ENCODE peak calls at places on chromosomes 16 and 17, in eight cellular contexts. H, U, K, B, C, Y, R and Z are unnamed samples.

GRCh38 chr17:1089915-1090314 is 89.9 kb downstream of the ABR start:
- DNase-seq in H (peak; percentile 88), U (no peak), K (no peak), B (no peak), C (no peak), Y (no peak), R (no peak), Z (no peak)

GRCh38 chr17:38451840-38452529 is 23.7 kb downstream of the ARHGAP23 start:
- DNase-seq in H (no peak), U (no peak), K (peak; percentile 77), B (no peak), C (no peak), Y (peak; percentile 65), R (peak; percentile 94), Z (peak; percentile 46)

GRCh38 chr16:50570808-50571598 is 22.8 kb downstream of the NKD1 start:
- DNase-seq in H (peak; percentile 45), U (no peak), K (no peak), B (no peak), C (no peak), Y (no peak), R (no peak), Z (no peak)

GRCh38 chr17:30472238-30472890 is 4.8 kb upstream of the GOSR1 start:
- DNase-seq in H (no peak), U (no peak), K (no peak), B (no peak), C (no peak), Y (no peak), R (peak; percentile 9), Z (no peak)

GRCh38 chr16:23948949-23949392 is 113.2 kb downstream of the PRKCB start:
- DNase-seq in H (no peak), U (no peak), K (no peak), B (no peak), C (no peak), Y (no peak), R (no peak), Z (no peak)

GRCh38 chr16:47928008-47928407 is 227.8 kb downstream of the ABCC12 start:
- DNase-seq in H (no peak), U (peak; percentile 18), K (no peak), B (peak; percentile 32), C (no peak), Y (no peak), R (no peak), Z (no peak)

GRCh38 chr17:45688353-45688752 is 95.8 kb upstream of the CRHR1 start:
- DNase-seq in H (no peak), U (no peak), K (no peak), B (no peak), C (no peak), Y (no peak), R (no peak), Z (no peak)

GRCh38 chr16:79497951-79498350 is 102.6 kb downstream of the MAF start:
- DNase-seq in H (no peak), U (no peak), K (no peak), B (no peak), C (no peak), Y (no peak), R (no peak), Z (no peak)

GRCh38 chr17:71472809-71473789 is 647.7 kb upstream of the SOX9 start:
- DNase-seq in H (no peak), U (peak; percentile 74), K (peak; percentile 73), B (peak; percentile 37), C (peak; percentile 65), Y (peak; percentile 31), R (peak; percentile 70), Z (peak; percentile 11)

DNA sequence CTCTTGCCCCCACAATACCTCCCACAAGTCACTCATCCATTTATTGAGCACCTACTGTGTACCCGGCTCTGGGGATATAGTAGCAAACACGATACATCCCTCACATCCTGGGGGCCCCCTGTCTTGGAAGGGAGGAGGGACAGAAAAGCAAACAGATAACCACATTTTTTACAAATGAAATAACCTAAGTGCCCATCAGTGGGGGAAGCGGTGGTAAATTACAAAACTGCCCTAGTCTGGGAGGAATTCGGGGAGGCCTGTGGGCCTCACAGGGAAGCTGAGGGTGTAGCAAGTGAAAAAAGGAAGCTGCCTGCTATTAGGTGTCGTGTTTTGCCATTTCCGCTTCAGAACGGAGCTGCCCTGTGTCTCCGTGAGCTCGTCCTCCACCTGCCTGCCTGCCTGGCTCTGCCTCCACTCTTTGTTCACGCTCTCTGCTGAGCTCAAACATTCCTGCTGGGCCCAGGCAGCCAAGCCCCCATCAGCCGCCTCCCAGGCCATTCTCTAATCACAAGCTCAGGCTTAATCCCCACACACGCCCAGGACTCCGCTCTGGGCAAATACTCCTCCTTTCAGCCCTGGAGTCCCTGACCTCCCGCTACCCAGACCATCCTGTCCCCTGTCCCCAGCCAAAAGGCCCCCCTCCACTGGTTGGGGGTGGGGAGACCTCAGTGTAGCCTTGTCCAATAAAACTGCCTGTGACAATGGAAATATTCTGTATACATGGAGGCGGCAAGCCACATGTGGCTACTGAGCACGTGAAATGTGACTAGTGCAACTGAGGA is 10.2 kb upstream of the SEC14L5 start:
- DNase-seq in H (no peak), U (no peak), K (no peak), B (no peak), C (no peak), Y (no peak), R (no peak), Z (no peak)
- TF ChIP-seq CTCF in H (no peak), U (no peak), K (no peak), B (no peak), C (no peak), Y (no peak), R (no peak), Z (no peak)

GRCh38 chr17:7184091-7184488 is 4.9 kb upstream of the ASGR1 start:
- DNase-seq in H (peak; percentile 87), U (no peak), K (no peak), B (no peak), C (no peak), Y (no peak), R (no peak), Z (no peak)

GRCh38 chr17:7183433-7184090 is 4.4 kb upstream of the ASGR1 start:
- DNase-seq in H (no peak), U (no peak), K (no peak), B (no peak), C (peak; percentile 59), Y (no peak), R (no peak), Z (no peak)

GRCh38 chr17:7190276-7190917 is 11.2 kb upstream of the ASGR1 start:
- DNase-seq in H (no peak), U (no peak), K (no peak), B (no peak), C (no peak), Y (no peak), R (no peak), Z (no peak)

GRCh38 chr17:7184647-7185046 is 5.5 kb upstream of the ASGR1 start:
- DNase-seq in H (no peak), U (no peak), K (no peak), B (no peak), C (no peak), Y (no peak), R (no peak), Z (no peak)

GRCh38 chr17:7186241-7186640 is 7.1 kb upstream of the ASGR1 start:
- DNase-seq in H (no peak), U (peak; percentile 26), K (peak; percentile 40), B (no peak), C (no peak), Y (no peak), R (no peak), Z (no peak)
- TF ChIP-seq CTCF in H (peak; percentile 18), U (peak; percentile 60), K (no peak), B (peak; percentile 14), C (peak; percentile 30), Y (no peak), R (peak; percentile 27), Z (no peak)

GRCh38 chr17:9598661-9599060 is 22.2 kb downstream of the CFAP52 start:
- DNase-seq in H (no peak), U (no peak), K (no peak), B (no peak), C (no peak), Y (no peak), R (no peak), Z (no peak)

GRCh38 chr17:9587969-9588656 is 11.7 kb downstream of the CFAP52 start:
- DNase-seq in H (no peak), U (peak; percentile 35), K (no peak), B (no peak), C (no peak), Y (no peak), R (no peak), Z (no peak)

DNA sequence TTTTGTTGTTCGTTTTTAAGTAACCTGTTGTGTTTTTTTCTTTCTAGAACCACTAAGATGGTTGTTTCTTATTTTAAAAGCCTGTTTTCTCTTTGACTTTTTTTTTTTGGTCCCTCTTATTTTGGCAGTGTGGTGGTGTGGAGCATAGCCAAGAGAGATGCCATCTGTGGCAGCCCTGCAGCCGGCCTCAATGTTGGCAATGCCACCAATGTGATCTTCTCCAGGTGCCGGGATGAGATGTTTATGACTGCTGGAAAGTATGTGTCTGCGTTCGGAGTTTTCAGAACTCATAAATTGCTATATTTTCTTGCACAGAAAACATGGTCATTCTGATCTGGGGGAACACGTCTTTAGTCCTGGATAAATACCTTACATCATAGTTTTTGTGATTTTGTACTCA is 17.6 kb downstream of the CFAP52 start:
- DNase-seq in H (no peak), U (no peak), K (no peak), B (no peak), C (no peak), Y (no peak), R (no peak), Z (no peak)
- TF ChIP-seq CTCF in H (no peak), U (no peak), K (no peak), B (no peak), C (no peak), Y (no peak), R (no peak), Z (no peak)

GRCh38 chr16:56419740-56420548 is 5.4 kb downstream of the AMFR start:
- DNase-seq in H (no peak), U (no peak), K (no peak), B (no peak), C (no peak), Y (no peak), R (no peak), Z (no peak)
- TF ChIP-seq CTCF in H (no peak), U (peak; percentile 57), K (no peak), B (no peak), C (no peak), Y (no peak), R (no peak), Z (no peak)